ENCODE peak calls at places on chromosomes 1 and 21, in five cellular contexts. P is GM12878, L is HepG2, G is SK-N-SH, K is K562. Q is an unnamed sample.
A peak's percentile ranks its signal among the peaks of the same experiment; 100 is the strongest.

GRCh38 chr1:227910506-227910905 is 37.2 kb downstream of the WNT9A start:
- DNase-seq in G (no peak), K (no peak), P (no peak), L (no peak), Q (no peak)

GRCh38 chr1:96236156-96236739 is 485.3 kb upstream of the PTBP2 start:
- DNase-seq in G (peak; percentile 33), L (peak; percentile 10), P (no peak), K (peak; percentile 6), Q (peak; percentile 16)

GRCh38 chr1:152408664-152409063 is 5.4 kb downstream of the CRNN start:
- DNase-seq in K (no peak), L (no peak), G (no peak), P (no peak), Q (no peak)

GRCh38 chr1:86356247-86356646 is 39.9 kb downstream of the ODF2L start:
- DNase-seq in K (no peak), G (no peak), P (no peak), L (no peak), Q (no peak)

GRCh38 chr1:76080552-76081093 is 6.1 kb downstream of the ST6GALNAC3 start:
- DNase-seq in G (no peak), K (no peak), L (no peak), P (no peak), Q (no peak)

GRCh38 chr1:76770979-76771378 is 96.3 kb upstream of the ST6GALNAC5 start:
- DNase-seq in K (no peak), P (no peak), G (no peak), L (no peak), Q (no peak)

GRCh38 chr21:41995577-41995976 is 14.6 kb downstream of the ZBTB21 start:
- DNase-seq in G (no peak), P (no peak), L (no peak), K (no peak), Q (no peak)

GRCh38 chr1:155166006-155166372 is 7.1 kb downstream of the KRTCAP2 start:
- DNase-seq in P (no peak), L (no peak), K (no peak), G (no peak), Q (peak; percentile 6)

GRCh38 chr1:115138973-115139372 is 49.7 kb upstream of the TSPAN2 start:
- DNase-seq in P (peak; percentile 9), L (peak; percentile 63), K (peak; percentile 83), G (peak; percentile 87), Q (peak; percentile 90)

GRCh38 chr1:109248797-109249629 is at the start of gene CELSR2:
- DNase-seq in K (peak; percentile 93), L (peak; percentile 25), P (no peak), G (peak; percentile 95), Q (peak; percentile 96)

GRCh38 chr1:27630859-27631491 is 4.0 kb downstream of the FGR start:
- DNase-seq in L (no peak), K (no peak), G (no peak), P (peak; percentile 91), Q (no peak)

GRCh38 chr1:206895320-206895719 is 1.9 kb upstream of the IL24 start:
- DNase-seq in P (no peak), L (no peak), G (no peak), K (no peak), Q (no peak)

GRCh38 chr1:236516929-236517704 is 6.7 kb upstream of the LGALS8 start:
- DNase-seq in P (no peak), K (no peak), L (peak; percentile 93), G (no peak), Q (no peak)

GRCh38 chr1:44828003-44828651 is 14.9 kb downstream of the PTCH2 start:
- DNase-seq in L (no peak), K (no peak), P (no peak), G (no peak), Q (no peak)

GRCh38 chr1:109671067-109671466 is 3.2 kb downstream of the GSTM2 start:
- DNase-seq in L (no peak), P (no peak), K (peak; percentile 4), G (no peak), Q (peak; percentile 2)

GRCh38 chr1:25996966-25997758 is 701 bp downstream of the PAFAH2 start:
- DNase-seq in K (no peak), P (peak; percentile 15), L (peak; percentile 81), G (peak; percentile 63), Q (no peak)

GRCh38 chr1:40980453-40981121 is 1.1 kb downstream of the CTPS1 start:
- DNase-seq in P (no peak), G (peak; percentile 44), K (peak; percentile 42), L (no peak), Q (peak; percentile 22)

GRCh38 chr1:89810880-89811279 is 10.0 kb upstream of the LRRC8D start:
- DNase-seq in G (no peak), K (no peak), L (peak; percentile 78), P (no peak), Q (no peak)

GRCh38 chr1:72006092-72006491 is 276.2 kb downstream of the NEGR1 start:
- DNase-seq in G (no peak), K (no peak), P (no peak), L (no peak), Q (no peak)

GRCh38 chr1:43554444-43554992 is 23.8 kb downstream of the PTPRF start:
- DNase-seq in G (peak; percentile 57), K (no peak), L (peak; percentile 41), P (no peak), Q (peak; percentile 45)

GRCh38 chr1:165988275-165988674 is 160.9 kb downstream of the UCK2 start:
- DNase-seq in P (no peak), K (no peak), L (no peak), G (no peak), Q (no peak)

GRCh38 chr1:173506437-173506836 is 29.3 kb downstream of the PRDX6 start:
- DNase-seq in L (peak; percentile 40), G (no peak), K (no peak), P (no peak), Q (no peak)

GRCh38 chr1:147080013-147080661 is 92.1 kb downstream of the PRKAB2 start:
- DNase-seq in G (peak; percentile 24), L (no peak), K (no peak), P (no peak), Q (no peak)

GRCh38 chr1:155000475-155000724 is 2.2 kb upstream of the ZBTB7B start:
- DNase-seq in K (no peak), L (no peak), P (no peak), G (no peak), Q (no peak)

GRCh38 chr1:190124068-190124467 is 353.6 kb downstream of the BRINP3 start:
- DNase-seq in G (no peak), L (no peak), K (no peak), P (no peak), Q (no peak)

GRCh38 chr1:1291611-1292441 is 11.6 kb downstream of the SCNN1D start:
- DNase-seq in G (peak; percentile 84), L (peak; percentile 64), K (peak; percentile 62), P (no peak), Q (peak; percentile 75)

GRCh38 chr21:44378646-44379581 is 25.5 kb downstream of the TRPM2 start:
- DNase-seq in K (no peak), G (peak; percentile 20), L (no peak), P (no peak), Q (no peak)

GRCh38 chr1:150874455-150875196 is 1.8 kb downstream of the ARNT start:
- DNase-seq in L (no peak), P (no peak), K (no peak), G (no peak), Q (no peak)

GRCh38 chr1:112698366-112699310 is 8.3 kb downstream of the RHOC start:
- DNase-seq in L (peak; percentile 90), K (peak; percentile 74), P (no peak), G (no peak), Q (no peak)

GRCh38 chr1:188652678-188653077 is 1823.9 kb downstream of the PLA2G4A start:
- DNase-seq in K (no peak), L (no peak), G (peak; percentile 31), P (no peak), Q (no peak)

GRCh38 chr1:90362163-90362562 is 354.9 kb downstream of the BARHL2 start:
- DNase-seq in L (no peak), K (no peak), G (no peak), P (no peak), Q (no peak)

GRCh38 chr1:153386500-153386901 is 4.4 kb downstream of the S100A8 start:
- DNase-seq in P (no peak), K (no peak), G (no peak), L (no peak), Q (no peak)

GRCh38 chr1:216722841-216723240 is 388 bp downstream of the ESRRG start:
- DNase-seq in G (no peak), P (no peak), K (no peak), L (no peak), Q (no peak)

GRCh38 chr21:45248893-45249381 is 38.8 kb downstream of the POFUT2 start:
- DNase-seq in K (no peak), G (peak; percentile 71), P (no peak), L (no peak), Q (no peak)

GRCh38 chr1:15731735-15732685 is 4.0 kb upstream of the SLC25A34 start:
- DNase-seq in G (no peak), P (no peak), L (no peak), K (no peak), Q (no peak)

GRCh38 chr1:151713044-151713443 is 3.6 kb downstream of the CELF3 start:
- DNase-seq in G (no peak), K (no peak), L (no peak), P (no peak), Q (no peak)

GRCh38 chr1:36605942-36606690 is 123.4 kb upstream of the CSF3R start:
- DNase-seq in G (no peak), K (no peak), P (no peak), L (no peak), Q (no peak)

GRCh38 chr1:24688033-24688432 is 44.9 kb downstream of the SRRM1 start:
- DNase-seq in P (no peak), G (no peak), L (no peak), K (no peak), Q (no peak)

GRCh38 chr1:19597463-19598309 is 46.4 kb upstream of the NBL1 start:
- DNase-seq in P (no peak), K (no peak), G (no peak), L (no peak), Q (no peak)
- TF ChIP-seq FOXM1 in P (no peak), K (no peak), G (no peak), L (no peak), Q (no peak)

GRCh38 chr1:203870256-203870655 is 8.9 kb downstream of the SNRPE start:
- DNase-seq in G (no peak), K (no peak), L (no peak), P (no peak), Q (no peak)
- TF ChIP-seq FOXM1 in G (no peak), K (no peak), L (no peak), P (no peak), Q (no peak)

GRCh38 chr1:47843059-47843458 is 154.1 kb downstream of the TRABD2B start:
- DNase-seq in P (no peak), K (no peak), G (no peak), L (no peak), Q (no peak)

GRCh38 chr1:47846981-47847380 is 150.2 kb downstream of the TRABD2B start:
- DNase-seq in P (no peak), K (no peak), L (no peak), G (no peak), Q (no peak)

GRCh38 chr1:47842228-47842627 is 155.0 kb downstream of the TRABD2B start:
- DNase-seq in K (no peak), L (no peak), P (no peak), G (no peak), Q (no peak)

GRCh38 chr1:47843781-47844555 is 153.2 kb downstream of the TRABD2B start:
- DNase-seq in L (no peak), P (no peak), K (no peak), G (no peak), Q (no peak)

GRCh38 chr1:47844556-47844950 is 152.6 kb downstream of the TRABD2B start:
- DNase-seq in K (no peak), L (no peak), P (no peak), G (no peak), Q (no peak)
- TF ChIP-seq FOXM1 in K (no peak), L (no peak), P (no peak), G (no peak), Q (no peak)

GRCh38 chr1:118254483-118254882 is 69.5 kb upstream of the SPAG17 start:
- DNase-seq in L (no peak), K (no peak), G (no peak), P (no peak), Q (no peak)
- TF ChIP-seq FOXM1 in L (no peak), K (no peak), G (no peak), P (no peak), Q (no peak)

Q was measured in HEK293T.